ENCODE peak calls at places on chromosomes 7 and 10, in six cellular contexts. One of them, this sample, is unnamed.
A peak's percentile ranks its signal among the peaks of the same experiment; 100 is the strongest.

GRCh38 chr10:105195831-105196230 is 554.7 kb downstream of the SORCS3 start:
- DNase-seq in DND-41: no peak
- DNase-seq in pancreas: no peak
- DNase-seq in kidney: no peak
- DNase-seq in breast epithelium: no peak
- DNase-seq in endodermal cell: no peak
- DNase-seq in this sample: no peak

GRCh38 chr10:71486465-71487114 is 89.9 kb downstream of the CDH23 start:
- DNase-seq in DND-41: peak; percentile 15
- DNase-seq in pancreas: no peak
- DNase-seq in kidney: no peak
- DNase-seq in breast epithelium: no peak
- DNase-seq in endodermal cell: peak; percentile 93
- DNase-seq in this sample: peak; percentile 42

GRCh38 chr10:34190594-34190993 is 624.5 kb downstream of the PARD3 start:
- DNase-seq in DND-41: no peak
- DNase-seq in pancreas: no peak
- DNase-seq in kidney: no peak
- DNase-seq in breast epithelium: no peak
- DNase-seq in endodermal cell: no peak
- DNase-seq in this sample: no peak

GRCh38 chr10:101839421-101840063 is 4.1 kb downstream of the KCNIP2 start:
- DNase-seq in DND-41: peak; percentile 46
- DNase-seq in pancreas: peak; percentile 79
- DNase-seq in kidney: peak; percentile 81
- DNase-seq in breast epithelium: no peak
- DNase-seq in endodermal cell: peak; percentile 83
- DNase-seq in this sample: no peak

GRCh38 chr10:117509573-117509972 is 33.0 kb upstream of the EMX2 start:
- DNase-seq in DND-41: no peak
- DNase-seq in pancreas: no peak
- DNase-seq in kidney: no peak
- DNase-seq in breast epithelium: no peak
- DNase-seq in endodermal cell: peak; percentile 21
- DNase-seq in this sample: no peak

GRCh38 chr7:97075928-97076327 is 41.6 kb upstream of the SDHAF3 start:
- DNase-seq in DND-41: no peak
- DNase-seq in pancreas: no peak
- DNase-seq in kidney: no peak
- DNase-seq in breast epithelium: no peak
- DNase-seq in endodermal cell: peak; percentile 49
- DNase-seq in this sample: no peak

GRCh38 chr7:37016073-37016878 is 292.0 kb upstream of the AOAH start:
- DNase-seq in DND-41: no peak
- DNase-seq in pancreas: no peak
- DNase-seq in kidney: no peak
- DNase-seq in breast epithelium: no peak
- DNase-seq in endodermal cell: peak; percentile 46
- DNase-seq in this sample: no peak

GRCh38 chr7:154927624-154928125 is 75.2 kb downstream of the PAXIP1 start:
- DNase-seq in DND-41: peak; percentile 82
- DNase-seq in pancreas: no peak
- DNase-seq in kidney: no peak
- DNase-seq in breast epithelium: peak; percentile 84
- DNase-seq in endodermal cell: peak; percentile 86
- DNase-seq in this sample: peak; percentile 91

GRCh38 chr7:99197498-99197897 is 10.4 kb downstream of the KPNA7 start:
- DNase-seq in DND-41: no peak
- DNase-seq in pancreas: no peak
- DNase-seq in kidney: no peak
- DNase-seq in breast epithelium: no peak
- DNase-seq in endodermal cell: no peak
- DNase-seq in this sample: no peak

GRCh38 chr7:113004726-113005454 is 81.7 kb downstream of the GPR85 start:
- DNase-seq in DND-41: no peak
- DNase-seq in pancreas: no peak
- DNase-seq in kidney: no peak
- DNase-seq in breast epithelium: no peak
- DNase-seq in endodermal cell: no peak
- DNase-seq in this sample: no peak

GRCh38 chr10:112991888-112992491 is 41.9 kb downstream of the TCF7L2 start:
- DNase-seq in DND-41: no peak
- DNase-seq in pancreas: no peak
- DNase-seq in kidney: no peak
- DNase-seq in breast epithelium: peak; percentile 92
- DNase-seq in endodermal cell: no peak
- DNase-seq in this sample: no peak

GRCh38 chr7:84237533-84238173 is 43.1 kb upstream of the SEMA3A start:
- DNase-seq in DND-41: no peak
- DNase-seq in pancreas: no peak
- DNase-seq in kidney: no peak
- DNase-seq in breast epithelium: no peak
- DNase-seq in endodermal cell: no peak
- DNase-seq in this sample: no peak

GRCh38 chr7:30146127-30146612 is 11.4 kb downstream of the MTURN start:
- DNase-seq in DND-41: no peak
- DNase-seq in pancreas: no peak
- DNase-seq in kidney: no peak
- DNase-seq in breast epithelium: no peak
- DNase-seq in endodermal cell: peak; percentile 85
- DNase-seq in this sample: no peak

GRCh38 chr10:89670926-89671325 is 25.9 kb upstream of the PANK1 start:
- DNase-seq in DND-41: no peak
- DNase-seq in pancreas: no peak
- DNase-seq in kidney: no peak
- DNase-seq in breast epithelium: no peak
- DNase-seq in endodermal cell: no peak
- DNase-seq in this sample: no peak

GRCh38 chr10:59907918-59908807 is 1.8 kb upstream of the CCDC6 start:
- DNase-seq in DND-41: peak; percentile 82
- DNase-seq in pancreas: no peak
- DNase-seq in kidney: no peak
- DNase-seq in breast epithelium: peak; percentile 63
- DNase-seq in endodermal cell: peak; percentile 89
- DNase-seq in this sample: peak; percentile 73

GRCh38 chr10:70191906-70192305 is 21.6 kb upstream of the SAR1A start:
- DNase-seq in DND-41: no peak
- DNase-seq in pancreas: no peak
- DNase-seq in kidney: no peak
- DNase-seq in breast epithelium: no peak
- DNase-seq in endodermal cell: no peak
- DNase-seq in this sample: no peak

GRCh38 chr7:63789378-63790176 is 209.1 kb upstream of the ZNF722 start:
- DNase-seq in DND-41: no peak
- DNase-seq in pancreas: no peak
- DNase-seq in kidney: no peak
- DNase-seq in breast epithelium: no peak
- DNase-seq in endodermal cell: no peak
- DNase-seq in this sample: no peak

GRCh38 chr10:25877296-25877695 is 56.7 kb upstream of the MYO3A start:
- DNase-seq in DND-41: no peak
- DNase-seq in pancreas: no peak
- DNase-seq in kidney: no peak
- DNase-seq in breast epithelium: no peak
- DNase-seq in endodermal cell: no peak
- DNase-seq in this sample: no peak

GRCh38 chr10:27319752-27320561 is 79.4 kb upstream of the ACBD5 start:
- DNase-seq in DND-41: no peak
- DNase-seq in pancreas: peak; percentile 64
- DNase-seq in kidney: peak; percentile 93
- DNase-seq in breast epithelium: peak; percentile 82
- DNase-seq in endodermal cell: peak; percentile 75
- DNase-seq in this sample: no peak

GRCh38 chr7:38107486-38107893 is 70.6 kb upstream of the STARD3NL start:
- DNase-seq in DND-41: peak; percentile 72
- DNase-seq in pancreas: peak; percentile 71
- DNase-seq in kidney: no peak
- DNase-seq in breast epithelium: peak; percentile 30
- DNase-seq in endodermal cell: peak; percentile 92
- DNase-seq in this sample: peak; percentile 71

GRCh38 chr10:86583983-86584382 is 62.4 kb upstream of the WAPL start:
- DNase-seq in DND-41: no peak
- DNase-seq in pancreas: no peak
- DNase-seq in kidney: no peak
- DNase-seq in breast epithelium: no peak
- DNase-seq in endodermal cell: peak; percentile 79
- DNase-seq in this sample: peak; percentile 86

GRCh38 chr10:59550061-59550460 is 159.6 kb downstream of the SLC16A9 start:
- DNase-seq in DND-41: no peak
- DNase-seq in pancreas: no peak
- DNase-seq in kidney: no peak
- DNase-seq in breast epithelium: no peak
- DNase-seq in endodermal cell: no peak
- DNase-seq in this sample: no peak

GRCh38 chr10:102113261-102113955 is 6.8 kb downstream of the LDB1 start:
- DNase-seq in DND-41: peak; percentile 17
- DNase-seq in pancreas: no peak
- DNase-seq in kidney: no peak
- DNase-seq in breast epithelium: no peak
- DNase-seq in endodermal cell: peak; percentile 58
- DNase-seq in this sample: no peak

GRCh38 chr10:118013078-118013568 is 33.6 kb downstream of the RAB11FIP2 start:
- DNase-seq in DND-41: no peak
- DNase-seq in pancreas: no peak
- DNase-seq in kidney: no peak
- DNase-seq in breast epithelium: no peak
- DNase-seq in endodermal cell: no peak
- DNase-seq in this sample: no peak

GRCh38 chr7:19026888-19027287 is 90.5 kb downstream of the TWIST1 start:
- DNase-seq in DND-41: no peak
- DNase-seq in pancreas: no peak
- DNase-seq in kidney: no peak
- DNase-seq in breast epithelium: no peak
- DNase-seq in endodermal cell: no peak
- DNase-seq in this sample: no peak

GRCh38 chr10:124253006-124253405 is 159.6 kb upstream of the CHST15 start:
- DNase-seq in DND-41: no peak
- DNase-seq in pancreas: no peak
- DNase-seq in kidney: no peak
- DNase-seq in breast epithelium: no peak
- DNase-seq in endodermal cell: no peak
- DNase-seq in this sample: no peak

GRCh38 chr7:95527776-95528250 is 42.1 kb downstream of the ASB4 start:
- DNase-seq in DND-41: no peak
- DNase-seq in pancreas: no peak
- DNase-seq in kidney: peak; percentile 76
- DNase-seq in breast epithelium: no peak
- DNase-seq in endodermal cell: peak; percentile 53
- DNase-seq in this sample: no peak

GRCh38 chr7:27526991-27527722 is 135.5 kb downstream of the HIBADH start:
- DNase-seq in DND-41: no peak
- DNase-seq in pancreas: no peak
- DNase-seq in kidney: no peak
- DNase-seq in breast epithelium: no peak
- DNase-seq in endodermal cell: no peak
- DNase-seq in this sample: no peak

GRCh38 chr7:2821161-2821841 is 22.8 kb downstream of the GNA12 start:
- DNase-seq in DND-41: no peak
- DNase-seq in pancreas: no peak
- DNase-seq in kidney: no peak
- DNase-seq in breast epithelium: no peak
- DNase-seq in endodermal cell: peak; percentile 76
- DNase-seq in this sample: peak; percentile 67
- H3K27ac ChIP-seq in DND-41: no peak overlapping the region
- H3K27ac ChIP-seq in pancreas: peak overlapping the region; percentile 61
- H3K27ac ChIP-seq in kidney: peak overlapping the region; percentile 68
- H3K27ac ChIP-seq in breast epithelium: peak overlapping the region; percentile 65
- H3K27ac ChIP-seq in endodermal cell: no peak overlapping the region
- H3K27ac ChIP-seq in this sample: peak overlapping the region; percentile 82

GRCh38 chr10:72630144-72630543 is 4.3 kb upstream of the MICU1 start:
- DNase-seq in DND-41: no peak
- DNase-seq in pancreas: no peak
- DNase-seq in kidney: no peak
- DNase-seq in breast epithelium: no peak
- DNase-seq in endodermal cell: no peak
- DNase-seq in this sample: no peak
- H3K27ac ChIP-seq in DND-41: no peak overlapping the region
- H3K27ac ChIP-seq in pancreas: no peak overlapping the region
- H3K27ac ChIP-seq in kidney: no peak overlapping the region
- H3K27ac ChIP-seq in breast epithelium: no peak overlapping the region
- H3K27ac ChIP-seq in endodermal cell: no peak overlapping the region
- H3K27ac ChIP-seq in this sample: no peak overlapping the region

DNA sequence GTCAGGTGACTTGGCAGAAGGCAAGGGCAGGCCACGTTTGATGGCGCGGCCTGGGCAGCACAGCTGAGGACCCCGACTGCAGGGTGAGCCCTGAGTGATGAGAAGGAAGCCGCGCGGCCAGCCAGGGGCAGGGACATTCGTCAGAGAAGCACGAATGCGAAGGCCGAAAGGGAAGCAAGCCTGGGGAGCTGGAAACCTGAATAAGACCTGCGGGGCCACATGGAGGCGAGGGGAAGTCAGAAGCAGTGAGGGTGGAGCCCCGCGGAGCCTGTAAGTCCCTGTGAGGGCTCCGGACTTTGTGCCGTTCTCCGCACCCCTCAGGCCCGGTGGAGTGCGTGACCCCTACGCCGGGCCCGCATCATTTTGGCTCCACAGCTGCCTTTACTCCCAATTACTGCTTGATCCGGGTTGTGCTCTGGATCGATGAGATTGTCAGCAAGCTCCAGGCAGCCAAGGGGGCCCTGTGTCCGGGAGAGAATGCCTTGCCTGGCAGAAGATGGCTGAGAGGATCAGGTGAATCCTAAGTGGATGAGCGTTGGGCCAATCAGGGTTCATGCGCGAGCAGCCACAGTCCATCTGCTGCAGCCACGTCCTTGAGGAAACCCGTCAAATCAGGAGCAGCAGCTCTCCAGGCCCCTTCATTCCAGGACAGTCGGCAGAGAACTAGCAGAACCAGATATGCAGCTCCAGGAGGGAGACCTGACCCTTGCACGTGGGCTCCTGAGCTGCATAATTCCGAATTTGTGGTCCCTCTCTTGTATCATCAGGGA is 293.3 kb upstream of the SHH start:
- DNase-seq in DND-41: no peak
- DNase-seq in pancreas: no peak
- DNase-seq in kidney: peak; percentile 44
- DNase-seq in breast epithelium: no peak
- DNase-seq in endodermal cell: no peak
- DNase-seq in this sample: no peak
- H3K27ac ChIP-seq in DND-41: no peak overlapping the region
- H3K27ac ChIP-seq in pancreas: no peak overlapping the region
- H3K27ac ChIP-seq in kidney: no peak overlapping the region
- H3K27ac ChIP-seq in breast epithelium: no peak overlapping the region
- H3K27ac ChIP-seq in endodermal cell: no peak overlapping the region
- H3K27ac ChIP-seq in this sample: no peak overlapping the region

GRCh38 chr10:20858292-20859124 is 38.6 kb downstream of the NEBL start:
- DNase-seq in DND-41: no peak
- DNase-seq in pancreas: no peak
- DNase-seq in kidney: no peak
- DNase-seq in breast epithelium: no peak
- DNase-seq in endodermal cell: no peak
- DNase-seq in this sample: peak; percentile 44

DNA sequence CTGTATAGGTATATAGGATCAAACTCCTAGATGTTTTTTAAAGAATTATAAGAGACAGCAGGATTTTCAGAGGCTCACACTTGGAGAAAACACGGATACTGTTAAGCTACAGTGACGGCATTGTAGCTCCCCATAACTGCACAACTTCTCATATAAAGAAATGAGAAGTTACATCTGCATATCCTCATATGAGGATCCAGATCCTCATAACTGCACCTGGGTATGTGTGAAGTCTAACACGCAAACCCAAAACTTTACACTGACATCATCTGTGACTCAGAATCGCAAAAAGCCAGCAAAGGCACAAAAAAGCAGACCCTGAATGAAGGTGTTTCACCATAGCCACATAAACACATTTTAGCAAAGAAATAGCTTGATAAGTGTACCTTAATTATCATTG is 34.1 kb downstream of the NEBL start:
- DNase-seq in DND-41: no peak
- DNase-seq in pancreas: no peak
- DNase-seq in kidney: no peak
- DNase-seq in breast epithelium: no peak
- DNase-seq in endodermal cell: no peak
- DNase-seq in this sample: no peak
- H3K27ac ChIP-seq in DND-41: no peak overlapping the region
- H3K27ac ChIP-seq in pancreas: no peak overlapping the region
- H3K27ac ChIP-seq in kidney: no peak overlapping the region
- H3K27ac ChIP-seq in breast epithelium: no peak overlapping the region
- H3K27ac ChIP-seq in endodermal cell: no peak overlapping the region
- H3K27ac ChIP-seq in this sample: no peak overlapping the region

This sample was measured in OCI-LY7.